ENCODE peak calls at places on chromosomes 6 and 20, in nine cellular contexts. L, C, N, F, B, J, G, M and O are unnamed samples. For H3K9me3, the result is how much of the 10 kb centered on the place peaks cover.

GRCh38 chr20:51193066-51193772 is 170.3 kb upstream of the KCNG1 start:
- DNase-seq in L (no peak), C (no peak), N (no peak), F (no peak), B (no peak), J (no peak), G (peak), M (no peak), O (no peak)

GRCh38 chr20:62745279-62745958 is 36.8 kb downstream of the NTSR1 start:
- DNase-seq in L (no peak), C (no peak), N (peak), F (no peak), B (peak), J (no peak), G (no peak), M (no peak), O (no peak)

GRCh38 chr6:159100011-159100788 is 55.4 kb upstream of the TAGAP start:
- DNase-seq in L (peak), C (no peak), N (no peak), F (no peak), B (no peak), J (no peak), G (no peak), M (peak), O (no peak)

GRCh38 chr6:147055821-147056392 is 148.3 kb upstream of the STXBP5 start:
- DNase-seq in L (no peak), C (no peak), N (no peak), F (no peak), B (no peak), J (no peak), G (no peak), M (no peak), O (no peak)

GRCh38 chr20:34744340-34744739 is 40.2 kb downstream of the TP53INP2 start:
- DNase-seq in L (no peak), C (no peak), N (no peak), F (no peak), B (no peak), J (no peak), G (no peak), M (no peak), O (no peak)

GRCh38 chr6:160102956-160103824 is 18.4 kb upstream of the SLC22A1 start:
- DNase-seq in L (no peak), C (peak), N (no peak), F (no peak), B (no peak), J (peak), G (peak), M (no peak), O (no peak)

GRCh38 chr6:107334026-107334425 is 125.3 kb downstream of the PDSS2 start:
- DNase-seq in L (no peak), C (no peak), N (no peak), F (no peak), B (no peak), J (no peak), G (no peak), M (no peak), O (no peak)

GRCh38 chr6:8392569-8392968 is 42.8 kb downstream of the SLC35B3 start:
- DNase-seq in L (no peak), C (no peak), N (no peak), F (no peak), B (no peak), J (no peak), G (no peak), M (no peak), O (no peak)

GRCh38 chr20:34443546-34443945 is 72.7 kb upstream of the DYNLRB1 start:
- DNase-seq in L (no peak), C (no peak), N (no peak), F (no peak), B (no peak), J (no peak), G (no peak), M (no peak), O (no peak)

GRCh38 chr20:50289581-50289980 is 99.0 kb downstream of the CEBPB start:
- DNase-seq in L (no peak), C (no peak), N (no peak), F (no peak), B (no peak), J (no peak), G (no peak), M (no peak), O (no peak)

GRCh38 chr20:52959125-52959524 is 13.0 kb upstream of the TSHZ2 start:
- DNase-seq in L (no peak), C (no peak), N (no peak), F (no peak), B (no peak), J (peak), G (peak), M (no peak), O (no peak)
- TF ChIP-seq CTCF in L (no peak), C (no peak), N (no peak), F (no peak), B (no peak), J (peak), G (peak), M (no peak), O (no peak)

DNA sequence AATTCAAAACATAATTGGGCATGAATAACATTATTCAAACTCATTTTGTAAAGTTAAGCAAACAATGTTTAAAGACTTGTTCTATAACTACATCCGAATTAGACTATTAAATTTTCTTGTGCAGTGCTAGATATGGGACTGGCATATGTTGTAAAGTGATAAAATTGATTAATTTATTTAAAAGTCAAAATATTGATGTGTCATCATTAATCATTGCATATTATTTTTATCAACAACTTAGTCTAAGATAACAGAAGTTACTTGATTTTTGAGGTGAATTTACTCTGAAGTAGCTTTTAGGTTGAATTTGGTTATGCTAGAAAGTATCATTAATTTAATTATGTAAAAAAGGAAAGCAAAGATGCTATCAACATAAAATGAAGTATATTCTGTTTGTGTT is 244.6 kb downstream of the CLVS2 start:
- DNase-seq in L (no peak), C (no peak), N (no peak), F (no peak), B (no peak), J (no peak), G (no peak), M (no peak), O (no peak)
- H3K9me3 ChIP-seq in L (under half), C (under half), N (under half), F (under half), B (under half), J (under half), G (under half), M (under half), O (under half)

DNA sequence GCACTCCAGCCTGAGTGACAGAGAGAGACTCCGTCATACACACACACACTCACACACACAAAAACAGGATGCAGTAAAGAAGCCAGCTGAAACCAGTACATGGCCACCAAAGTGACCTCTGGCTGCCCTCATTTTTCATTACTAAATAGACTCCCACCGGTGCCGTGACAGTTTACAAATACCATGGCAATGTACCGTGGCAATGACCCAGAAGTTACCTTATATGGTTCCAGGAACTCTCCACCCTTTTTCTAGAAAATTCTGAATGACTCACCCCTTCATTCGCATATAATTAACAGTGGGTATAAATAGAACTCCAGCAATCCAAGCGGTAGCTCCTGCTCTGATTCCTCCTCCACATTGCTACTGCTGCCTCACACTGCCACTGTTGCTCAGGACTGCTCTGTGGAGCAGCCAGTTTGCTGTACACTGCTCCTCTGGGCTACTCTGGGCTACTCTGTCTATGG is 57.7 kb downstream of the SNX5 start:
- DNase-seq in L (no peak), C (no peak), N (no peak), F (no peak), B (peak), J (no peak), G (peak), M (peak), O (no peak)
- H3K27ac ChIP-seq in L (no peak), C (no peak), N (peak), F (no peak), B (peak), J (no peak), G (no peak), M (no peak), O (no peak)

GRCh38 chr6:39867592-39867991 is 66.7 kb downstream of the MOCS1 start:
- DNase-seq in L (no peak), C (no peak), N (no peak), F (no peak), B (no peak), J (no peak), G (no peak), M (no peak), O (no peak)
- TF ChIP-seq CTCF in L (no peak), C (no peak), N (no peak), F (no peak), B (no peak), J (no peak), G (peak), M (no peak), O (no peak)

GRCh38 chr6:164109770-164110140 is 695.2 kb downstream of the QKI start:
- DNase-seq in L (no peak), C (no peak), N (peak), F (no peak), B (peak), J (no peak), G (peak), M (no peak), O (no peak)

GRCh38 chr6:164108092-164108491 is 693.6 kb downstream of the QKI start:
- DNase-seq in L (no peak), C (no peak), N (no peak), F (no peak), B (no peak), J (no peak), G (peak), M (no peak), O (no peak)

GRCh38 chr6:164106345-164106769 is 691.8 kb downstream of the QKI start:
- DNase-seq in L (no peak), C (no peak), N (no peak), F (no peak), B (peak), J (peak), G (peak), M (no peak), O (no peak)

GRCh38 chr6:164107297-164107995 is 692.9 kb downstream of the QKI start:
- DNase-seq in L (no peak), C (no peak), N (no peak), F (no peak), B (no peak), J (no peak), G (peak), M (no peak), O (no peak)

DNA sequence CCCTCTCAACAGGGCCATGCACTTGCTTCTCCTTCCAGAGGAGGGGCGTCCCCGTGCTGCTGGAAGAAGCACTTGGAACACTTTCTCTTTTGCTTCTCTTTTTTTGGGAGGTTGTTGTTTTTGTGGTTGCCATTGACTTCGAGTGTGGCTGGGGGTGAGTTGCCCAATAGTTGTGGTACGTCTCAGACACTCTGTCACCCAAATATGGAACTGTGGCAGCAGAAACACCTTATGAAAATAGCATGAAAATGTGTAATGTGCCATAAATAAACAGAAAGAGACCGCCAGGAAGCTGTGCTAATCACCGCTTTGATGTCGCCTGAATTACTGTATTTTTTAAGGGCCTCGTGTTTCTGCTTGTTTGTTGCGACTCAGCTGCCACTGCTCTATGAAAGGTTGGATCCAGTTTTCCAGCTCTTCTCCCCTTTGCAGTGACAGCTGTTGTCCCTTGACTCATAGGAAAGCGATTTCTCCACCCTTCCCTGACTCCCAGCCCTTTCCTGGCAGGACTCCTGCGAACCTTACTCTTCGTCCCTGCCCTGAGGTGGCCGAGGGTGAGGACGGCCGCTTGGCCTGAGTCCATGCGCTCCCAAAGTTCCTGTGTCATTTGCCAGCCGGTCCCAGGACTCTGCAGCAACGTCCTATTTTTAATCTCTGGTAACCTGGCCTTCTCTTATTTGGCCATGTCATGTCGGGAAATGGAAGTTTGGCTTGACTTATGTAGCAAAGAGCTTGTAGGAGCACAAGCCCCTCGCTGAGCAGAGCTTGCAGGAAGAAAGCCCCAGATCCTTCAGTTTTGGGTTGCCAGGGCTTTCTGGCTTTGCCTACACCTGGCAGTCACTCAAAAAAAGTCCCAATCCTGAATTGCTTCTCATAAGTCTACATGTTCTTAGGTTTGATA is 694.6 kb downstream of the QKI start:
- DNase-seq in L (peak), C (no peak), N (peak), F (no peak), B (peak), J (no peak), G (peak), M (peak), O (no peak)
- H3K9me3 ChIP-seq in L (under half), C (under half), N (under half), F (under half), B (under half), J (under half), G (under half), M (under half), O (under half)

GRCh38 chr6:47650553-47651432 is 47.6 kb upstream of the ADGRF4 start:
- DNase-seq in L (no peak), C (no peak), N (no peak), F (no peak), B (no peak), J (no peak), G (peak), M (no peak), O (no peak)
- H3K27ac ChIP-seq in L (no peak), C (peak), N (no peak), F (no peak), B (peak), J (no peak), G (no peak), M (no peak), O (no peak)

DNA sequence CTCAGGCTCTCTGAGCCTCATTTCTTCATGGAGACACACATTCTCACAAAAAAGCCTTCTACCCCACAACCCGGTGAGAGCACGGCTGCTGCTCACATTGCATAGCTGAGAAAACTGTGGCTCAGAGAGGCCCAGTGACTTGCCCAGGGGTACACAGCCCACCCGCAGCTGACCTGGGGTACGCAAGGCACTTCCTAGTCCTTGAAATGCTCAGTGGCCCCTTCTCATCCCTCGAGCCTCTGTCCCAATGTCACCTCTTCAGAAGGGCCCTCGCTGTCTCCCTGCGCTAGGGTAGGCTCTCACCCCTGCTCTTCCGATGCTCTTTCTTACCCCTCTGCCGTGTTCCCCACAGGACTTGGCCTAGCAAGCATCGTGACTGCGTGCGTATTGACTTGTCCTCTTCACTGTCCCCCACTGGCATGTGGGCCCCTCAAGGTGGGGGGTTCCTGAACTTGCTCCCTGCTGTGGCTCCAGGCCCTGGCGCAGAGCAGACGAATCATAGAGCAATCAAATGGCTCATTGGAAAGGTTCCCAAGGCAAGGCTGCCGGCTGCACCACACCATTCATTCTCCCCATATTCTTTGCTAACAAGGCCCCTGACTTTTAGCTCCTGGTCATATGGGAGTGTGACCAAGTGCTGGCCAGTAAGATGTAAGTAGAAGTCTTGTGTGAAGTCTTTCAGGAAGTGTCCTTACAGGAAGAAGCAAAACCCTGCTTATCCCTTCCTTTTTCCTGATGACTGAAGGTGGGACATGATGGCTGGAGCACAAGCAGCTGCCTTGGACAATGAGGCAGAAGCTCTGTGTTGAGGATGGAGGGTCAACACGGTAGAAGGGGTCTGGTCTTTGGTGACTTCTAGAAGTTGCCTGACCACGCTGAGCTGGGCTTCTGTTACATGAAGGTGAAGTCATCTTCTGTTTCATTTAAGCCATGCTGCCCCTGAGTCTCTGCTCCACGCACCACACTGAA is 22.7 kb downstream of the PCK1 start:
- DNase-seq in L (no peak), C (no peak), N (no peak), F (no peak), B (no peak), J (no peak), G (no peak), M (no peak), O (no peak)
- TF ChIP-seq CTCF in L (no peak), C (no peak), N (no peak), F (no peak), B (no peak), J (no peak), G (no peak), M (no peak), O (no peak)

DNA sequence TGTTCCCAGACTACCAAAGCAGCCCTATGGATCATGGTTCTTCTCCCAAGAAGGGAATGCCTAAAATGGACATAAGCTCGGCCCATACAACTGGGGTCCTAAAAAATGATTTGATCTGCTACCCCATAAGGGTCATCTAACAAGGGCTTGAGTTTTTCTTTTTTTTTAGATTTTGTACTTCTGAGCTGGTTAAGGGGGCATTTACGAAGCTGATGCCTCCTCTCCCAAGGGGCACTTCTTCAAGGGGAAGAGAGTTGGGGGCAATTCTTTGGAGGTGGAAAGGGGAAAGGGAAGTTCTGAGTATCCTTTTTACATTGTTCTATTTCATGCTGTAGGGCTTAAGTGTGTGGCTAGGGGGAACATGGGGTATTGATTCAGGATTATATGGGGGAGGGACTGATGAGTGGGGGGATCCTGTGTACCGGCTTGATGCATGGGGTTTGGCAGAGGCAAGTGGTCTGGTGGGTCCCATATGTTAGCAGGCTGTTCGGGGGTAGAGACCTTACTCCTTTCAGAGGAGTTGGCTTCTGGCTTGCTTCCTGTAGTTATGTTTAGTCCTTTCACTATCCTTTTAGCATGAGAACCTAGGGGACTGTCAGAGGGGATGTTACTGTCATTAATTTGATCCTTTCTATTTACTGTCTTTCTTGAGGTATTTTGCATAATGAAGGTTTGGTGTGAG is 8.1 kb upstream of the ZNFX1 start:
- DNase-seq in L (no peak), C (no peak), N (no peak), F (no peak), B (no peak), J (no peak), G (no peak), M (no peak), O (no peak)
- H3K9me3 ChIP-seq in L (under half), C (under half), N (under half), F (half or more), B (half or more), J (under half), G (under half), M (under half), O (half or more)

GRCh38 chr6:32583527-32583898 is 6.1 kb downstream of the HLA-DRB1 start:
- DNase-seq in L (no peak), C (no peak), N (no peak), F (no peak), B (no peak), J (no peak), G (no peak), M (no peak), O (no peak)
- H3K27ac ChIP-seq in L (peak), C (no peak), N (no peak), F (no peak), B (no peak), J (no peak), G (no peak), M (no peak), O (no peak)

GRCh38 chr20:46330831-46331371 is 22.6 kb upstream of the CDH22 start:
- DNase-seq in L (no peak), C (no peak), N (no peak), F (no peak), B (no peak), J (no peak), G (no peak), M (no peak), O (no peak)

GRCh38 chr20:46325788-46326472 is 17.6 kb upstream of the CDH22 start:
- DNase-seq in L (no peak), C (no peak), N (no peak), F (no peak), B (no peak), J (no peak), G (no peak), M (no peak), O (no peak)

GRCh38 chr20:46330072-46330763 is 21.9 kb upstream of the CDH22 start:
- DNase-seq in L (no peak), C (no peak), N (no peak), F (no peak), B (no peak), J (no peak), G (no peak), M (peak), O (no peak)

GRCh38 chr20:46327557-46327956 is 19.3 kb upstream of the CDH22 start:
- DNase-seq in L (no peak), C (no peak), N (no peak), F (no peak), B (no peak), J (no peak), G (no peak), M (no peak), O (no peak)

DNA sequence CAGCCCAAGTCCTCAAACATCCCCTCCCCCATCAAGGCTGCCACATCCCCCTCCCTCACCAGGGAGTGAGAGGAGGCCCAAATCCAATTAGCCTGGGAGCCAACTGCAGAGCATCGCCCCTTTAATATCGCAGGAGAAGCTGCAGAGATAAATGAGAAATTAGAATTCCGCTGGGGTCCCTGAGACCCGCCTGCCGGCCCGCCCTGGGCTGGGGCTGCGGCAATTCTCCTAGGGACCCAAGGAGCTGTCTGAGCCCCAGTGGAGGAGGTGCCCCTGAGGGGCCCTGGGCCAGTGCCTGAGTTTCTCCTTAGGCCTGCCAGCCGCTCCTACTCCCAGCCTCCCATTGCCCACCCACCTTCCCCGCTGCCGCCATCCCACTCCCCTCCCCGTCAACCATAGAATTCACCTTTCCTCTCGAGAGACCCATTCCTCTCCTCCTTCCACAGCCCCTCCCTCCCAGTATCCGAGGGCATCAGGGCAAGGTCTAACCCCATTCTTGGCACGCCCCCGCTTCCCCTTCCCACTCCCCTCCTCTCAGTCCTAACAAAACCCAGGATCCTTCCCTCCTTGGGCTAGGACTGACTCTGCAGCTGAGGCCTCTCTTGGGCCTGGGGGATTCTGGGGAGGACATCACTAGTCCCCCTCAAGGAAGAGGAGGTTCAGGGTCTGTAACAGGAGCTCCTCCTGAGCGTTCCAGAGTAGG is 20.0 kb upstream of the CDH22 start:
- DNase-seq in L (no peak), C (no peak), N (no peak), F (no peak), B (no peak), J (no peak), G (no peak), M (no peak), O (no peak)
- TF ChIP-seq CTCF in L (no peak), C (no peak), N (no peak), F (no peak), B (no peak), J (no peak), G (no peak), M (no peak), O (no peak)